ENCODE peak calls at places on chromosome 7, in five cellular contexts. P, F, B, Z and E are unnamed samples.

GRCh38 chr7:76257973-76258372 is 44.5 kb upstream of the HSPB1 start:
- DNase-seq in P (no peak), F (no peak), B (no peak), Z (peak; percentile 64), E (no peak)

GRCh38 chr7:156473476-156474240 is 166.9 kb upstream of the RNF32 start:
- DNase-seq in P (peak; percentile 52), F (peak; percentile 29), B (peak; percentile 49), Z (peak; percentile 76), E (peak; percentile 62)

GRCh38 chr7:19442016-19442785 is 266.6 kb downstream of the POLR1F start:
- DNase-seq in P (peak; percentile 64), F (peak; percentile 18), B (peak; percentile 76), Z (peak; percentile 33), E (no peak)

GRCh38 chr7:47601119-47601880 is 19.4 kb upstream of the TNS3 start:
- DNase-seq in P (peak; percentile 92), F (peak; percentile 70), B (peak; percentile 92), Z (no peak), E (no peak)

GRCh38 chr7:156109988-156110387 is 297.7 kb upstream of the SHH start:
- DNase-seq in P (no peak), F (no peak), B (no peak), Z (no peak), E (no peak)

GRCh38 chr7:76369011-76369410 is 10.2 kb upstream of the YWHAG start:
- DNase-seq in P (peak; percentile 23), F (peak; percentile 29), B (no peak), Z (no peak), E (no peak)

GRCh38 chr7:46559194-46559576 is 638.1 kb upstream of the IGFBP3 start:
- DNase-seq in P (peak; percentile 70), F (peak; percentile 25), B (peak; percentile 92), Z (no peak), E (no peak)

GRCh38 chr7:47584128-47584865 is 2.4 kb upstream of the TNS3 start:
- DNase-seq in P (no peak), F (no peak), B (peak; percentile 63), Z (no peak), E (no peak)

GRCh38 chr7:33516634-33517033 is 387.3 kb downstream of the BBS9 start:
- DNase-seq in P (no peak), F (no peak), B (no peak), Z (no peak), E (no peak)

GRCh38 chr7:77284005-77284404 is 84.4 kb upstream of the FGL2 start:
- DNase-seq in P (no peak), F (no peak), B (no peak), Z (no peak), E (no peak)

GRCh38 chr7:2953588-2954407 is 89.9 kb downstream of the CARD11 start:
- DNase-seq in P (no peak), F (no peak), B (no peak), Z (no peak), E (no peak)

GRCh38 chr7:116769541-116769940 is 92.8 kb upstream of the CAPZA2 start:
- DNase-seq in P (no peak), F (no peak), B (no peak), Z (no peak), E (no peak)

GRCh38 chr7:113856010-113856409 is 62.8 kb downstream of the PPP1R3A start:
- DNase-seq in P (no peak), F (no peak), B (no peak), Z (no peak), E (no peak)

GRCh38 chr7:82163586-82163985 is 280.0 kb downstream of the CACNA2D1 start:
- DNase-seq in P (no peak), F (no peak), B (no peak), Z (no peak), E (no peak)

GRCh38 chr7:76346778-76347177 is 12.0 kb downstream of the YWHAG start:
- DNase-seq in P (no peak), F (no peak), B (no peak), Z (no peak), E (no peak)

GRCh38 chr7:40306596-40306995 is 171.8 kb downstream of the SUGCT start:
- DNase-seq in P (peak; percentile 33), F (no peak), B (peak; percentile 47), Z (no peak), E (no peak)

GRCh38 chr7:14055813-14056212 is 66.3 kb upstream of the ETV1 start:
- DNase-seq in P (no peak), F (no peak), B (no peak), Z (no peak), E (no peak)

DNA sequence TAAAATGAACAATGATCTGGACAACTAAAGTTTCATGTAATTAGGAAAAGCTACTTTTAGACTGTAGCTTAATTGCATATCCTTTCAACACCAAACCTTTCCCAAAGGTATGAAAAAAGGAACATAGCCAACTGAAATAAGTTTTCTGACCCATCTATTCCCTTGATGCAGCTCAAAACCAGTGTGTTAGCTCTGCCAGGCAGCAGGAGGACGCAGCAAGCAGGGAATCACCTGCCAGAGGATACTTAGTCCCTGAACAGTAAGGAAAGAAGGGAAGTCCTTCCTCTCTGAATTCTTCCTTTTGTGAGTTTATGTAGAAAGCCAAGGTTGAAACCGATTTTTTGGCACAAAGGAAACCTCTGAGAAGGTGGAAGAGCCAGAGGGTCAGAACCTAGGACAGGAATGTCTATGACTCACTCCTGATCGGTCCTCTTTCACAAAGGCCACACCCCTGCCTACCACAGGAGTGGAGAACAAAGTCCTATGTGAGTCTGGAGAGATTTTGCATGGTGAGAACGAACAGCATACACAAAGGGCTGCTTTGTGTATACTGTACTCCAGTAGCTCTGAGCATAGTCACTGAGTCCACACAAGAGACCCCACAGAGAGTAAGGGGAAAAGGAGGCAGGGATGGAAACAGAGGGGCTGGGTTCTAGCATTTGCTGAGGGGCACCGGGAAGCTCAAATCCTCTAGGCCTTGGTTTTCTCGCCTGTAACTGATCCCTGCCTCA is 68.8 kb upstream of the GSDME start:
- DNase-seq in P (peak; percentile 94), F (peak; percentile 82), B (peak; percentile 78), Z (no peak), E (no peak)
- H3F3A ChIP-seq in P (peaks cover 6% of the 10 kb centered on the region), F (peaks cover 56% of the 10 kb centered on the region), B (peaks cover 56% of the 10 kb centered on the region), Z (peaks cover 57% of the 10 kb centered on the region), E (peaks cover 13% of the 10 kb centered on the region)

GRCh38 chr7:157483971-157484410 is 147.2 kb downstream of the DNAJB6 start:
- DNase-seq in P (no peak), F (no peak), B (no peak), Z (no peak), E (no peak)

GRCh38 chr7:157485961-157486510 is 149.2 kb downstream of the DNAJB6 start:
- DNase-seq in P (no peak), F (no peak), B (no peak), Z (no peak), E (no peak)

GRCh38 chr7:157485361-157485831 is 148.6 kb downstream of the DNAJB6 start:
- DNase-seq in P (no peak), F (no peak), B (no peak), Z (no peak), E (no peak)

GRCh38 chr7:157483515-157483914 is 146.7 kb downstream of the DNAJB6 start:
- DNase-seq in P (no peak), F (no peak), B (no peak), Z (no peak), E (no peak)

DNA sequence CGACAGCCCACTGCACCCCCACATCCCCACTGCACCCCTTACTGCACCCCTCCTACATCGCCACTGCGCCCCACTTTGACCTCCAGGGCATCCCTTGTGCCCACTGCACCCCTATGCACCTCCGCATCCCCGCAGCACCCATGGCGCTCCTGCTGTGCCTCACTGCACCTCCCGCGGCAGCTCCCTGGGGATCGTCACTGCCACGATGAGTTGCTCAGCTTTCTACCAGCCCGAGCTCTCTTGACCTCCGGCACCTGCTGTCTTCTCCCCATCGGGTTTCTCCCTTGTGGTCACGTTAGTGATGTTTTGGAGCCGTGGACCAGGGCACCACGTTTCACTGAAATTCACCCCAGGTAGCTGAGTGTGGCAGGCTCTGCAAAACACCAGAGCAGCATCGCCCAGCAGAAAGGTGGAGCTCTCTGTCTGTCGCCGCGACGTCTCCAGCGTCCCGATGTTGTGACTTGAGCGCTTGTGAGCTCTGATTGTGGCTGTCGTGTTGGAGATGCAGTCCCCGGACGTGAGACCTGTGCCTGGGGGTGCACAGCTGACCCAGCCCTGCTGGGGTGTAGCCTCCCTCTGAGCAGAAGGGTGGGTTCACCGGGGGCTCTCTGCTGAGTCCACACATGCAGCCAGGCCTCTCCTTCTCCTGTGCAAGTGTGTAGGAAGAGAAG is 147.7 kb downstream of the DNAJB6 start:
- DNase-seq in P (no peak), F (no peak), B (no peak), Z (no peak), E (no peak)
- H3K9me3 ChIP-seq in P (no peaks in the 10 kb centered on the region), F (no peaks in the 10 kb centered on the region), B (no peaks in the 10 kb centered on the region), Z (no peaks in the 10 kb centered on the region), E (no peaks in the 10 kb centered on the region)

DNA sequence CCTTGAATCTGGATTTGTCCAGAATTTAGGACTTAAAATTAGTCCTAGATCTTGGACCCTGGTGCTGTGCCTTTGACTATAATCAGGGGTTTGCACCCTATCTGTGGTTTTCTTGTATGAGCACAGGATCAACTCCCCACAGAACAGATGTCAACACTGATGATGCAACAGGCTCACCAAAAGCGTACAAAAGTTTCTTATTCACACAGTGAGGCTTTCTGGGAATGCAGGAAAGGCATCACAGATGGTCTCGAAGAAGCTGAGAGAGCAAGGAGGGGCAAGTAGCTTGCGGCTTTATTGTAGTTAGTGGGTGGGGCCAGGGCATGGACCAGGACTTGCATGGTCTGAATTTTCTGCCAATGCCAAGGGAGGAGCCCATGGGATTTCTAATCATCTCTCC is 46.2 kb downstream of the SEC61G start:
- DNase-seq in P (no peak), F (no peak), B (no peak), Z (no peak), E (no peak)
- H3K9me2 ChIP-seq in P (no peaks in the 10 kb centered on the region), F (no peaks in the 10 kb centered on the region), B (no peaks in the 10 kb centered on the region), Z (no peaks in the 10 kb centered on the region), E (no peaks in the 10 kb centered on the region)

GRCh38 chr7:133641436-133641835 is 388.6 kb downstream of the EXOC4 start:
- DNase-seq in P (peak; percentile 19), F (no peak), B (no peak), Z (no peak), E (no peak)

GRCh38 chr7:133629696-133630095 is 376.8 kb downstream of the EXOC4 start:
- DNase-seq in P (no peak), F (no peak), B (peak; percentile 53), Z (no peak), E (no peak)

GRCh38 chr7:133638835-133639234 is 386.0 kb downstream of the EXOC4 start:
- DNase-seq in P (no peak), F (no peak), B (no peak), Z (no peak), E (no peak)

GRCh38 chr7:133633055-133633454 is 380.2 kb downstream of the EXOC4 start:
- DNase-seq in P (peak; percentile 80), F (no peak), B (peak; percentile 63), Z (no peak), E (no peak)

GRCh38 chr7:133635541-133635940 is 382.7 kb downstream of the EXOC4 start:
- DNase-seq in P (no peak), F (no peak), B (no peak), Z (no peak), E (no peak)
- H3F3A ChIP-seq in P (no peaks in the 10 kb centered on the region), F (no peaks in the 10 kb centered on the region), B (peaks cover 4% of the 10 kb centered on the region), Z (peaks cover 3% of the 10 kb centered on the region), E (no peaks in the 10 kb centered on the region)

DNA sequence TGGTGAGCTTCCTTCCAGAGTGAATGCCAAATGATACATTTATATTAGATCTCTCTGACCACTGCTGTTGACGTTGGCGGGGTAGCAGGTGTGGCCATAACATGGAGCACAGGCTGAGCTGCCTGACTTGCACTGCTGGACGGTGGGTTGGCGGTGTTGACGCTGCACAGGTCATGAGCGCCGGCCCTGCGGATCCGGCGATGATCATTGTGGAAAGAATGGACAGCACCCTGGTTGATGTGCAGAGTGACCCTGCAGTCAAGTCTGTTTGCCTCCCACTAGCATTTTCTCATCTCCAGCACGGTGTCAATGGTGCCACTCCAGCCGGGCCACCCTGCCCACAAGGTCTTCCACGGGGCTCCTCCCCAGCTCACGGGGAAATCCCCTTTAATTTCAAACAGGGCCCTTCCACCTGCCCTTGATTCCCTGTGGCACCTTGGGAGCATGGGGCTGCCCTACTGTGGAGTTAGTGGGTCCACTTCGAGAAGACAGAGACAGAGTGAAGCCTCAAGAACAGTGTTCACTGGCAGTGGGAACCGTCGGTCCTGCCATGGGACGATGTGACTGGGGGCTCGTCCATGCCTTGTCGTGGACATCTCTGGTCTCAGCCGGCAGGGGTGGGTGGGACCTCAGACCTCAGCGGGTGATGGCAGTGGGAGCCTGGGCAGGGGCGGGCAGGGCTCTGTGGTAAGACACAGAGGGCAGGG is 613.5 kb downstream of the PTPRN2 start:
- DNase-seq in P (no peak), F (no peak), B (peak; percentile 5), Z (no peak), E (no peak)
- H3K9me3 ChIP-seq in P (no peaks in the 10 kb centered on the region), F (no peaks in the 10 kb centered on the region), B (no peaks in the 10 kb centered on the region), Z (peaks cover 4% of the 10 kb centered on the region), E (no peaks in the 10 kb centered on the region)